ENCODE peak calls at places on chromosomes 3 and 15, in six cellular contexts. V, I, M, A, P and F are unnamed samples.

GRCh38 chr3:51706788-51707731 is at the start of gene GRM2:
- DNase-seq in P (peak), M (peak), V (peak), A (peak), I (no peak), F (peak)

GRCh38 chr3:63354160-63354559 is 76.1 kb downstream of the SYNPR start:
- DNase-seq in I (no peak), M (no peak), V (no peak), A (peak), P (peak), F (no peak)

GRCh38 chr15:58517682-58518525 is 86.1 kb downstream of the LIPC start:
- DNase-seq in P (no peak), V (no peak), M (no peak), A (no peak), I (no peak), F (no peak)

GRCh38 chr3:159771865-159772611 is 216.6 kb upstream of the IL12A start:
- DNase-seq in A (no peak), M (no peak), V (no peak), I (no peak), P (no peak), F (no peak)

GRCh38 chr3:113264249-113264648 is 52.9 kb downstream of the BOC start:
- DNase-seq in P (no peak), A (no peak), V (no peak), I (no peak), M (no peak), F (no peak)

GRCh38 chr3:197398301-197398878 is 100.0 kb upstream of the DLG1 start:
- DNase-seq in I (no peak), V (no peak), A (no peak), M (no peak), P (no peak), F (peak)

GRCh38 chr3:8210752-8211405 is 290.7 kb upstream of the LMCD1 start:
- DNase-seq in I (no peak), P (peak), M (no peak), V (no peak), A (peak), F (no peak)

GRCh38 chr3:133973249-133973980 is 56.3 kb downstream of the SLCO2A1 start:
- DNase-seq in V (no peak), A (no peak), M (no peak), I (no peak), P (no peak), F (no peak)

GRCh38 chr15:70023064-70023768 is 74.5 kb downstream of the TLE3 start:
- DNase-seq in P (peak), A (peak), M (no peak), V (peak), I (no peak), F (no peak)

GRCh38 chr3:100246999-100247398 is 13.8 kb upstream of the TBC1D23 start:
- DNase-seq in M (no peak), A (no peak), I (no peak), V (no peak), P (no peak), F (no peak)

GRCh38 chr3:127373701-127374625 is 86.1 kb upstream of the PRR20G start:
- DNase-seq in A (no peak), V (no peak), P (no peak), I (no peak), M (no peak), F (no peak)

GRCh38 chr3:114669614-114670013 is 375.8 kb downstream of the TIGIT start:
- DNase-seq in P (no peak), M (no peak), A (no peak), V (no peak), I (no peak), F (no peak)

GRCh38 chr15:38844683-38845195 is 280.1 kb upstream of the RASGRP1 start:
- DNase-seq in V (no peak), I (no peak), A (no peak), P (no peak), M (no peak), F (no peak)

GRCh38 chr3:101303089-101303731 is 17.2 kb downstream of the IMPG2 start:
- DNase-seq in V (no peak), M (no peak), A (peak), P (peak), I (no peak), F (no peak)

GRCh38 chr3:15927969-15928368 is 130.2 kb upstream of the ANKRD28 start:
- DNase-seq in I (no peak), P (no peak), V (no peak), M (no peak), A (no peak), F (no peak)

GRCh38 chr15:41801850-41802455 is 25.9 kb upstream of the JMJD7 start:
- DNase-seq in M (no peak), A (peak), I (no peak), P (peak), V (no peak), F (no peak)

GRCh38 chr3:182937293-182938051 is 42.9 kb downstream of the DCUN1D1 start:
- DNase-seq in A (no peak), I (no peak), V (no peak), M (no peak), P (no peak), F (no peak)

GRCh38 chr15:69979783-69980182 is 117.9 kb downstream of the TLE3 start:
- DNase-seq in A (no peak), I (no peak), M (no peak), V (no peak), P (no peak), F (no peak)

GRCh38 chr15:68566377-68566954 is 12.3 kb upstream of the CORO2B start:
- DNase-seq in P (no peak), I (no peak), V (no peak), A (no peak), M (no peak), F (no peak)

GRCh38 chr3:54573922-54574321 is 353.9 kb downstream of the LRTM1 start:
- DNase-seq in I (no peak), P (no peak), M (no peak), A (no peak), V (no peak), F (no peak)

GRCh38 chr3:190032924-190033323 is 87.8 kb downstream of the P3H2 start:
- DNase-seq in P (no peak), M (no peak), I (no peak), A (no peak), V (no peak), F (no peak)

GRCh38 chr3:71919572-71919971 is 134.6 kb upstream of the PROK2 start:
- DNase-seq in I (no peak), V (no peak), P (no peak), A (no peak), M (no peak), F (no peak)

GRCh38 chr3:192879346-192880031 is 38.2 kb downstream of the MB21D2 start:
- DNase-seq in M (no peak), I (no peak), A (peak), P (peak), V (peak), F (no peak)

GRCh38 chr3:154018100-154018696 is 103.0 kb upstream of the ARHGEF26 start:
- DNase-seq in I (no peak), P (peak), A (no peak), V (no peak), M (no peak), F (no peak)

GRCh38 chr3:122977645-122978466 is 49.7 kb downstream of the SEMA5B start:
- DNase-seq in I (peak), M (peak), V (no peak), A (peak), P (peak), F (no peak)

GRCh38 chr3:171776411-171776810 is 33.9 kb downstream of the PLD1 start:
- DNase-seq in V (peak), P (no peak), M (no peak), A (no peak), I (no peak), F (no peak)

DNA sequence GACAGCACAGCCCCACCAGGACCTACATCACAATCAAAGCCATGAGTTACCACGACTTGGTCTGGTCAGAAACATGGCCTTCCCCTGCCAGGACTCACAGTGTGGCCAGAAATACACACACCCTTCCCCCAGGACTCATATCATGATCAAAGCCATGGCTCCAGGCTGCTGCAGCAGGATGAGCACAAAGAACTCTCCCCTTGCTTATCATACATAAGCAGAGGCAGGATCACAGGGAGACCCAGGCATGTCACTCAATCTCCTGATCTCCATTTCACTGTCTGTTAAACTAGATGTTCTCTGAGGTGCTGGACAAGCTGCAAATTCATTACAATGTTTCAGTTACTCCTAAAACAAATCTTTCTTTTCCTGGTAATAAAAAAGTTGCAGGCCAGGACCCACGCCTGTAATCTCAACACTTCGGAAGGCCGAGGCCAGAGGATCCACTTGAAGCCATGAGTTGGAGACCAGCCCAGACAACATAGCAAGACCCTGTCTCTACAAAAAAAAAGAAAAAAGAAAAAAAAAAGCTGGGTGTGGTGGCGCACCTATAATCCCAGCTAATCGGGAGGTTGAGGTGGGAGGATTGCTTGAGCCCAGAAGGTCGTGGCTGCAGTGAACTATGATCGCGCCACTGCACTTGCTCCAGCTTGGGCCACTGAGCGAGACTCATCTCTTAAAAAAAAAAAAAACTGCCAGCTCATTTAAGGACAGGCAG is 1.2 kb downstream of the PFKFB4 start:
- DNase-seq in A (no peak), P (no peak), V (no peak), I (no peak), M (no peak), F (no peak)
- H3K4me3 ChIP-seq in A (no peak), P (no peak), V (no peak), I (no peak), M (no peak), F (no peak)

DNA sequence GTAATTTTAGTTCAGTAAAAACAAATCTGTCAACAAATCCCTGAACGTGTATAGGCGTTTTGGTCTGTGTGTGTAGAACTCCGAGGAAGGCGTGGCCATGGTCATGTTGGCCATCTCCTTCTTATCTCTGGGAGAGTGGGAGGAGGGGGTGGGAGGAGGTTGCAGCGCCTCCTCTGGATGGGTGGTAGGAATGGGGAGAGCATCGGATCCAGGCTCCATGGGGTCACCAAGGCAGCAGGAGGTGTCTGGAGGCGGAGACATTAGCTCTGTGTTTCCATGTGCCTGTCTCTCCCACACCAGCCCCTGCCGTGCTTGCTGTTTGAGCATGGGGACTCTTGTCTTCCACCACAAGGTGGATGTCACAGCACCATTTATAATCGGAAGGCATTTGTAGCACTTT is 34.5 kb upstream of the TRPM1 start:
- DNase-seq in I (no peak), A (no peak), P (no peak), V (no peak), M (no peak), F (peak)
- TF ChIP-seq CTCF in I (no peak), A (no peak), P (no peak), V (no peak), M (no peak), F (no peak)

GRCh38 chr15:95286911-95287769 is 1043.4 kb upstream of the NR2F2 start:
- DNase-seq in V (no peak), A (peak), P (peak), M (no peak), I (no peak), F (no peak)
- H3K27ac ChIP-seq in V (no peak), A (peak), P (peak), M (peak), I (no peak), F (peak)

DNA sequence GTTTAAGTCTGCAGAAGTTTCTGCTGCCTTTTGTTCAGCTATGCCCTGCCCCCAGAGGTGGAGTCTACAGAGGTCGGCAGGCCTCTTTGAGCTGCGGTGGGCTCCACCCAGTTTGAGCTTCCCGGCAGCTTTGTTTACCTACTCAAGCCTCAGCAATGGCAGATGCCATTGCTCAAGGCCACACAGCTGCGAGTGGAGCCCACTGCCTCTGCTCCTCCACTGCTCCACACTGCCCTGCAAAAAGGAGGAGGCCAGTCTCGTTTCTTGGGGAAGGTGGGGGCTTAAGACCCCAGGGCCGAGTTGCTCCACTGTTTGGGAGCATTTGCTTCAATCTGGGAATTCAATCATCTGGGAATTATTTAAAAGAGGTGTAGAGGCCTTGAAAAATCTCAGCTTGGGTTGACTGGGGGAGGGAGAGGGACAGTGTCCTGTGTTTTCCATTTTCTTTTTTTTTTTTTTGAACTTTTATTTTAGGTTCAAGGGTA is 144.6 kb upstream of the MEF2A start:
- DNase-seq in M (no peak), V (no peak), I (no peak), P (peak), A (no peak), F (no peak)
- H3K4me3 ChIP-seq in M (no peak), V (no peak), I (no peak), P (no peak), A (no peak), F (no peak)